ENCODE peak calls at places on chromosome 13, in six cellular contexts. One of them, this sample, is unnamed.

GRCh38 chr13:28327761-28328607 is 166.9 kb downstream of the FLT1 start:
- DNase-seq in heart right ventricle: no peak
- DNase-seq in sigmoid colon: no peak
- DNase-seq in cardiac muscle cell: no peak
- DNase-seq in heart left ventricle: no peak
- DNase-seq in WERI-Rb-1: no peak
- DNase-seq in this sample: no peak

GRCh38 chr13:59356607-59357006 is 807.1 kb downstream of the DIAPH3 start:
- DNase-seq in cardiac muscle cell: peak; percentile 98
- DNase-seq in heart left ventricle: peak; percentile 93
- DNase-seq in WERI-Rb-1: no peak
- DNase-seq in sigmoid colon: peak; percentile 88
- DNase-seq in heart right ventricle: peak; percentile 93
- DNase-seq in this sample: peak; percentile 79

GRCh38 chr13:23754506-23754905 is 134.7 kb downstream of the MIPEP start:
- DNase-seq in cardiac muscle cell: no peak
- DNase-seq in heart right ventricle: no peak
- DNase-seq in WERI-Rb-1: no peak
- DNase-seq in sigmoid colon: no peak
- DNase-seq in heart left ventricle: no peak
- DNase-seq in this sample: no peak

GRCh38 chr13:25761041-25761440 is 290.8 kb downstream of the SHISA2 start:
- DNase-seq in heart left ventricle: no peak
- DNase-seq in sigmoid colon: no peak
- DNase-seq in WERI-Rb-1: no peak
- DNase-seq in heart right ventricle: no peak
- DNase-seq in cardiac muscle cell: no peak
- DNase-seq in this sample: no peak

GRCh38 chr13:30094015-30094533 is 213.3 kb downstream of the KATNAL1 start:
- DNase-seq in heart left ventricle: no peak
- DNase-seq in heart right ventricle: no peak
- DNase-seq in WERI-Rb-1: no peak
- DNase-seq in sigmoid colon: no peak
- DNase-seq in cardiac muscle cell: no peak
- DNase-seq in this sample: no peak

GRCh38 chr13:114134111-114134943 is 1.9 kb upstream of the RASA3 start:
- DNase-seq in heart left ventricle: no peak
- DNase-seq in cardiac muscle cell: no peak
- DNase-seq in heart right ventricle: no peak
- DNase-seq in sigmoid colon: peak; percentile 61
- DNase-seq in WERI-Rb-1: peak; percentile 67
- DNase-seq in this sample: no peak

GRCh38 chr13:69904784-69905183 is 202.8 kb upstream of the ATXN8OS start:
- DNase-seq in WERI-Rb-1: no peak
- DNase-seq in cardiac muscle cell: no peak
- DNase-seq in sigmoid colon: no peak
- DNase-seq in heart left ventricle: no peak
- DNase-seq in heart right ventricle: no peak
- DNase-seq in this sample: no peak

GRCh38 chr13:76965759-76966421 is 17.6 kb downstream of the ACOD1 start:
- DNase-seq in cardiac muscle cell: peak; percentile 89
- DNase-seq in sigmoid colon: peak; percentile 75
- DNase-seq in heart right ventricle: peak; percentile 63
- DNase-seq in WERI-Rb-1: no peak
- DNase-seq in heart left ventricle: peak; percentile 58
- DNase-seq in this sample: peak; percentile 68

GRCh38 chr13:93420887-93421286 is 194.3 kb downstream of the GPC6 start:
- DNase-seq in cardiac muscle cell: no peak
- DNase-seq in WERI-Rb-1: no peak
- DNase-seq in heart right ventricle: no peak
- DNase-seq in heart left ventricle: no peak
- DNase-seq in sigmoid colon: no peak
- DNase-seq in this sample: no peak

GRCh38 chr13:109131698-109132257 is 502.4 kb downstream of the MYO16 start:
- DNase-seq in WERI-Rb-1: no peak
- DNase-seq in heart left ventricle: peak; percentile 46
- DNase-seq in sigmoid colon: no peak
- DNase-seq in cardiac muscle cell: peak; percentile 37
- DNase-seq in heart right ventricle: no peak
- DNase-seq in this sample: no peak

GRCh38 chr13:28052945-28053344 is 47.4 kb downstream of the FLT3 start:
- DNase-seq in cardiac muscle cell: no peak
- DNase-seq in WERI-Rb-1: no peak
- DNase-seq in sigmoid colon: no peak
- DNase-seq in heart left ventricle: no peak
- DNase-seq in heart right ventricle: no peak
- DNase-seq in this sample: no peak

GRCh38 chr13:33676700-33677048 is 141.3 kb upstream of the RFC3 start:
- DNase-seq in WERI-Rb-1: peak; percentile 44
- DNase-seq in sigmoid colon: peak; percentile 70
- DNase-seq in heart left ventricle: peak; percentile 74
- DNase-seq in heart right ventricle: peak; percentile 64
- DNase-seq in cardiac muscle cell: peak; percentile 76
- DNase-seq in this sample: peak; percentile 71

GRCh38 chr13:100650321-100650720 is 24.3 kb downstream of the TMTC4 start:
- DNase-seq in sigmoid colon: no peak
- DNase-seq in heart left ventricle: no peak
- DNase-seq in heart right ventricle: no peak
- DNase-seq in cardiac muscle cell: no peak
- DNase-seq in WERI-Rb-1: no peak
- DNase-seq in this sample: no peak

GRCh38 chr13:105702441-105702840 is 833.0 kb downstream of the EFNB2 start:
- DNase-seq in heart left ventricle: no peak
- DNase-seq in WERI-Rb-1: no peak
- DNase-seq in heart right ventricle: no peak
- DNase-seq in cardiac muscle cell: no peak
- DNase-seq in sigmoid colon: no peak
- DNase-seq in this sample: no peak

GRCh38 chr13:109256866-109257760 is 529.3 kb downstream of the IRS2 start:
- DNase-seq in heart left ventricle: no peak
- DNase-seq in heart right ventricle: peak; percentile 27
- DNase-seq in sigmoid colon: no peak
- DNase-seq in cardiac muscle cell: peak; percentile 98
- DNase-seq in WERI-Rb-1: no peak
- DNase-seq in this sample: peak; percentile 68

GRCh38 chr13:44750618-44751017 is 174.5 kb upstream of the TSC22D1 start:
- DNase-seq in heart right ventricle: no peak
- DNase-seq in WERI-Rb-1: no peak
- DNase-seq in sigmoid colon: no peak
- DNase-seq in heart left ventricle: no peak
- DNase-seq in cardiac muscle cell: no peak
- DNase-seq in this sample: no peak

GRCh38 chr13:47239025-47239424 is 342.2 kb upstream of the HTR2A start:
- DNase-seq in cardiac muscle cell: no peak
- DNase-seq in WERI-Rb-1: no peak
- DNase-seq in heart right ventricle: no peak
- DNase-seq in sigmoid colon: no peak
- DNase-seq in heart left ventricle: no peak
- DNase-seq in this sample: no peak

GRCh38 chr13:47237571-47237970 is 340.7 kb upstream of the HTR2A start:
- DNase-seq in WERI-Rb-1: no peak
- DNase-seq in cardiac muscle cell: no peak
- DNase-seq in heart left ventricle: no peak
- DNase-seq in sigmoid colon: no peak
- DNase-seq in heart right ventricle: no peak
- DNase-seq in this sample: no peak

GRCh38 chr13:47230155-47230554 is 333.3 kb upstream of the HTR2A start:
- DNase-seq in heart left ventricle: no peak
- DNase-seq in WERI-Rb-1: no peak
- DNase-seq in sigmoid colon: no peak
- DNase-seq in heart right ventricle: no peak
- DNase-seq in cardiac muscle cell: no peak
- DNase-seq in this sample: no peak

GRCh38 chr13:47232516-47232915 is 335.7 kb upstream of the HTR2A start:
- DNase-seq in sigmoid colon: no peak
- DNase-seq in cardiac muscle cell: no peak
- DNase-seq in heart right ventricle: no peak
- DNase-seq in heart left ventricle: no peak
- DNase-seq in WERI-Rb-1: no peak
- DNase-seq in this sample: no peak

GRCh38 chr13:47233734-47234133 is 336.9 kb upstream of the HTR2A start:
- DNase-seq in heart right ventricle: no peak
- DNase-seq in cardiac muscle cell: peak; percentile 65
- DNase-seq in WERI-Rb-1: no peak
- DNase-seq in heart left ventricle: peak; percentile 33
- DNase-seq in sigmoid colon: no peak
- DNase-seq in this sample: no peak
- H3K9me3 ChIP-seq in heart right ventricle: peaks cover 13% of the 10 kb centered on the region
- H3K9me3 ChIP-seq in cardiac muscle cell: no peaks in the 10 kb centered on the region
- H3K9me3 ChIP-seq in WERI-Rb-1: no peaks in the 10 kb centered on the region
- H3K9me3 ChIP-seq in heart left ventricle: peaks cover 16% of the 10 kb centered on the region
- H3K9me3 ChIP-seq in sigmoid colon: peaks cover 7% of the 10 kb centered on the region
- H3K9me3 ChIP-seq in this sample: no peaks in the 10 kb centered on the region

DNA sequence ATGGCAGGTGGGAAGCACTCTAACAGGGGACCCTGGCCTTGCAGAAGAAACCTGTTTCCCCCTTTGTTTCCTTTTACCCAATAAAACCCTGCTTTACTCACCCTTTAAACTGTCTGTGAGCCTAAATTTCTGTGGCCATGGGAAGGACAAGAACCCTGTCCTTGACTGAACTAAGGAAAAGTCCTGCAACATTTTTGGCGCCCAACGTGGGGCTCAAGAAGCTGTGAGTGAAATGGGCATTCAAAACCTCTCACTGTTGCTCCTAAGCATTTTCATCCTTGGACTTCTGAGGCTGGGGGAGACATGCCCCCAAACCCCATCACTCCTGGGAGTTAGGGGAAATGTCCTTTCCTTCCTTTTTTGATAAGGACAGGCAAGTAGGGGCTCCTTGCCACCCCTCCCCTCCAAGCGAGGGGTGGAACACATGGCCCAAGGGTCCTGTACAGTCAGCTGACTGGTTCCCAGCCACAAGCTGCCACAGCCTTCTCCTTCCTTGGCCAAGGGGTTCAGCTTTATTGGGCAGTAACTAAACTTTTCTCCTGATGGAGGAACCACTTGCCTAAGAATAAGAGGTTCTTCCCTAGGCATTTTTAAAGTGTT is 381.6 kb downstream of the KLF5 start:
- DNase-seq in heart left ventricle: no peak
- DNase-seq in cardiac muscle cell: no peak
- DNase-seq in heart right ventricle: no peak
- DNase-seq in sigmoid colon: no peak
- DNase-seq in WERI-Rb-1: no peak
- DNase-seq in this sample: no peak
- H3K9me3 ChIP-seq in heart left ventricle: peaks cover 38% of the 10 kb centered on the region
- H3K9me3 ChIP-seq in cardiac muscle cell: peaks cover 6% of the 10 kb centered on the region
- H3K9me3 ChIP-seq in heart right ventricle: peaks cover 28% of the 10 kb centered on the region
- H3K9me3 ChIP-seq in sigmoid colon: peaks cover 23% of the 10 kb centered on the region
- H3K9me3 ChIP-seq in WERI-Rb-1: peaks cover 10% of the 10 kb centered on the region
- H3K9me3 ChIP-seq in this sample: peaks cover 18% of the 10 kb centered on the region

GRCh38 chr13:18948664-18949488 is 232.7 kb downstream of the TUBA3C start:
- DNase-seq in heart left ventricle: no peak
- DNase-seq in heart right ventricle: no peak
- DNase-seq in WERI-Rb-1: no peak
- DNase-seq in sigmoid colon: no peak
- DNase-seq in cardiac muscle cell: no peak
- DNase-seq in this sample: no peak

GRCh38 chr13:18949489-18949761 is 232.2 kb downstream of the TUBA3C start:
- DNase-seq in heart right ventricle: no peak
- DNase-seq in cardiac muscle cell: no peak
- DNase-seq in sigmoid colon: no peak
- DNase-seq in WERI-Rb-1: no peak
- DNase-seq in heart left ventricle: no peak
- DNase-seq in this sample: no peak

GRCh38 chr13:18947376-18947977 is 234.1 kb downstream of the TUBA3C start:
- DNase-seq in sigmoid colon: no peak
- DNase-seq in WERI-Rb-1: no peak
- DNase-seq in cardiac muscle cell: no peak
- DNase-seq in heart right ventricle: no peak
- DNase-seq in heart left ventricle: no peak
- DNase-seq in this sample: no peak

GRCh38 chr13:18946738-18947137 is 234.9 kb downstream of the TUBA3C start:
- DNase-seq in heart left ventricle: no peak
- DNase-seq in sigmoid colon: no peak
- DNase-seq in cardiac muscle cell: no peak
- DNase-seq in WERI-Rb-1: no peak
- DNase-seq in heart right ventricle: no peak
- DNase-seq in this sample: no peak

DNA sequence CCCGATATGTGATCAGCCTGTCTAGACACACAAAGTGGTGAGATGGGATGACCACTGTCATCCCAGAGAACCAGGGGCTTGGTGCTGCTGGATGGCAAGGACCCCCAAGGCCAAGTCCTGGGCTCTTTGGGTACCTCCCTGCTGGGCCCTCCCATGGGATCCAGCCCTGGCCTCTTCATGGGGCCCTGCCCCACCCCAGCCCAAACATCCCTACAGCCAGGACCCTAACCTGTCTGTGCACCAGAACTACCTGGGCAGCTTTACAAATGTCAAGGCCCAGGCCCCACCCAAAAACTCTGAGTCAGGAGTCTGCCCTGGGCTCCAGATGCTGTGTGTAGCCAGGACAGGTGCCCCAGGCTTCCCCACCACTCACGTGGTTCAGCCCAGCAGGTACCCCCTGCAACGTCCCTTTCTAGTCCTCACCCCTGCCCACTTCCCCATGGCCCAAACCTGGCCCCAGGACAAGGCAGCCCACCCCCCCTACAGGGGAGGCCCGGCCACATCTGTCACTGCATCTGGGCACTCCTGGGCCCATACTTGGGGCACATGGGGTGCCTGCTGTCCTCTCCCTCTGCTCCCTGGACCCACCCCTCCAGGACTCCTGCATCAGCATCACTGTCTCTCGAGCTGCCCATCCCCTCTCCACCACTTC is 233.5 kb downstream of the TUBA3C start:
- DNase-seq in cardiac muscle cell: no peak
- DNase-seq in heart right ventricle: no peak
- DNase-seq in WERI-Rb-1: no peak
- DNase-seq in sigmoid colon: no peak
- DNase-seq in heart left ventricle: no peak
- DNase-seq in this sample: no peak
- H3K9me3 ChIP-seq in cardiac muscle cell: no peaks in the 10 kb centered on the region
- H3K9me3 ChIP-seq in heart right ventricle: no peaks in the 10 kb centered on the region
- H3K9me3 ChIP-seq in WERI-Rb-1: no peaks in the 10 kb centered on the region
- H3K9me3 ChIP-seq in sigmoid colon: no peaks in the 10 kb centered on the region
- H3K9me3 ChIP-seq in heart left ventricle: no peaks in the 10 kb centered on the region
- H3K9me3 ChIP-seq in this sample: no peaks in the 10 kb centered on the region

DNA sequence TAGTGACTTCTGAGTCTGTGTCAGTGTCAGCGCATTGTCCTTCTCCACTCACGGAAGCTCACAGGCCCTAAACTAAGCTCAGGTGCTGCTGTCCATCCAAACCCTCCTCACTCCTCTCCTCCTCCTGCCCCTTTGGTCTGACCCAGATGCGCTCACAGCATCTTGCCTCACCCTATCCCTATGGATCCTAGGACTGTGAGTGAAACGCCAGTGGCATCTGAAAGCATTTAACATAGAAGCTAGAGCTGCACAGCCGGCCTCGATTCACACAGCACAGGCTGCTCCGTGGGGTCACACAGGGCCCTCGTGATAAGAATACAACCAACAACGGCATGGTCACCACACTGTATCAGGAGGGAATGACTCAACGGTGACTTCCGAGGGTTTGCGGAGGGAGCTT is 149.1 kb upstream of the SPACA7 start:
- DNase-seq in heart right ventricle: no peak
- DNase-seq in sigmoid colon: no peak
- DNase-seq in heart left ventricle: no peak
- DNase-seq in WERI-Rb-1: peak; percentile 2
- DNase-seq in cardiac muscle cell: no peak
- DNase-seq in this sample: no peak
- H3K9me3 ChIP-seq in heart right ventricle: no peaks in the 10 kb centered on the region
- H3K9me3 ChIP-seq in sigmoid colon: no peaks in the 10 kb centered on the region
- H3K9me3 ChIP-seq in heart left ventricle: no peaks in the 10 kb centered on the region
- H3K9me3 ChIP-seq in WERI-Rb-1: peaks cover 20% of the 10 kb centered on the region
- H3K9me3 ChIP-seq in cardiac muscle cell: no peaks in the 10 kb centered on the region
- H3K9me3 ChIP-seq in this sample: no peaks in the 10 kb centered on the region

This sample was measured in right atrium auricular region.